ENCODE peak calls at places on chromosomes 16 and 17, in six cellular contexts. K, O, D, F, N and L are unnamed samples.

GRCh38 chr16:23974223-23974622 is 138.4 kb downstream of the PRKCB start:
- DNase-seq in K (no peak), O (no peak), D (no peak), F (no peak), N (no peak), L (no peak)

GRCh38 chr17:45291170-45291805 is 25.5 kb downstream of the MAP3K14 start:
- DNase-seq in K (no peak), O (no peak), D (no peak), F (no peak), N (no peak), L (no peak)

GRCh38 chr17:20091161-20092029 is 82.2 kb downstream of the SPECC1 start:
- DNase-seq in K (no peak), O (no peak), D (no peak), F (no peak), N (no peak), L (no peak)

GRCh38 chr17:8019665-8020064 is 17.2 kb downstream of the GUCY2D start:
- DNase-seq in K (no peak), O (no peak), D (no peak), F (no peak), N (no peak), L (no peak)

GRCh38 chr17:4945176-4945943 is 3.0 kb downstream of the PFN1 start:
- DNase-seq in K (peak), O (no peak), D (peak), F (peak), N (peak), L (peak)

GRCh38 chr17:55458977-55459376 is 37.3 kb upstream of the MMD start:
- DNase-seq in K (no peak), O (no peak), D (peak), F (no peak), N (no peak), L (no peak)

GRCh38 chr16:66621973-66622372 is 17.5 kb downstream of the CMTM3 start:
- DNase-seq in K (no peak), O (no peak), D (no peak), F (no peak), N (no peak), L (no peak)

GRCh38 chr17:64403881-64404460 is 13.3 kb upstream of the PECAM1 start:
- DNase-seq in K (no peak), O (no peak), D (no peak), F (no peak), N (no peak), L (no peak)

GRCh38 chr16:75457485-75458021 is 6.9 kb downstream of the TMEM170A start:
- DNase-seq in K (no peak), O (no peak), D (no peak), F (no peak), N (no peak), L (no peak)

GRCh38 chr16:55138298-55138697 is 185.7 kb upstream of the IRX6 start:
- DNase-seq in K (no peak), O (no peak), D (no peak), F (no peak), N (peak), L (no peak)

GRCh38 chr17:59151591-59151990 is 3.4 kb downstream of the SKA2 start:
- DNase-seq in K (no peak), O (no peak), D (no peak), F (no peak), N (no peak), L (no peak)

GRCh38 chr16:51573191-51573590 is 422.1 kb upstream of the SALL1 start:
- DNase-seq in K (no peak), O (no peak), D (no peak), F (no peak), N (no peak), L (no peak)

GRCh38 chr17:52049051-52049450 is 109.5 kb downstream of the CA10 start:
- DNase-seq in K (no peak), O (no peak), D (no peak), F (no peak), N (no peak), L (no peak)

GRCh38 chr17:55304171-55304859 is 39.6 kb downstream of the HLF start:
- DNase-seq in K (no peak), O (no peak), D (no peak), F (no peak), N (no peak), L (no peak)

GRCh38 chr16:66746682-66747081 is 4.7 kb downstream of the DYNC1LI2 start:
- DNase-seq in K (no peak), O (no peak), D (no peak), F (peak), N (no peak), L (no peak)

GRCh38 chr16:1929105-1929504 is 10.9 kb upstream of the HS3ST6 start:
- DNase-seq in K (peak), O (peak), D (no peak), F (no peak), N (no peak), L (no peak)

GRCh38 chr17:2963332-2964027 is 99.9 kb downstream of the OR1D5 start:
- DNase-seq in K (no peak), O (no peak), D (no peak), F (no peak), N (no peak), L (no peak)

GRCh38 chr16:86982347-86982596 is 334.9 kb downstream of the C16orf95 start:
- DNase-seq in K (no peak), O (no peak), D (no peak), F (no peak), N (no peak), L (no peak)

GRCh38 chr17:50508573-50509460 is 578 bp downstream of the MYCBPAP start:
- DNase-seq in K (no peak), O (no peak), D (no peak), F (no peak), N (no peak), L (no peak)

GRCh38 chr17:50506298-50506697 is 1.9 kb upstream of the MYCBPAP start:
- DNase-seq in K (no peak), O (no peak), D (no peak), F (no peak), N (no peak), L (no peak)

GRCh38 chr17:50511058-50511457 is 2.8 kb downstream of the MYCBPAP start:
- DNase-seq in K (no peak), O (no peak), D (no peak), F (peak), N (no peak), L (no peak)

GRCh38 chr17:50505731-50506130 is 2.5 kb upstream of the MYCBPAP start:
- DNase-seq in K (no peak), O (no peak), D (no peak), F (no peak), N (no peak), L (no peak)

DNA sequence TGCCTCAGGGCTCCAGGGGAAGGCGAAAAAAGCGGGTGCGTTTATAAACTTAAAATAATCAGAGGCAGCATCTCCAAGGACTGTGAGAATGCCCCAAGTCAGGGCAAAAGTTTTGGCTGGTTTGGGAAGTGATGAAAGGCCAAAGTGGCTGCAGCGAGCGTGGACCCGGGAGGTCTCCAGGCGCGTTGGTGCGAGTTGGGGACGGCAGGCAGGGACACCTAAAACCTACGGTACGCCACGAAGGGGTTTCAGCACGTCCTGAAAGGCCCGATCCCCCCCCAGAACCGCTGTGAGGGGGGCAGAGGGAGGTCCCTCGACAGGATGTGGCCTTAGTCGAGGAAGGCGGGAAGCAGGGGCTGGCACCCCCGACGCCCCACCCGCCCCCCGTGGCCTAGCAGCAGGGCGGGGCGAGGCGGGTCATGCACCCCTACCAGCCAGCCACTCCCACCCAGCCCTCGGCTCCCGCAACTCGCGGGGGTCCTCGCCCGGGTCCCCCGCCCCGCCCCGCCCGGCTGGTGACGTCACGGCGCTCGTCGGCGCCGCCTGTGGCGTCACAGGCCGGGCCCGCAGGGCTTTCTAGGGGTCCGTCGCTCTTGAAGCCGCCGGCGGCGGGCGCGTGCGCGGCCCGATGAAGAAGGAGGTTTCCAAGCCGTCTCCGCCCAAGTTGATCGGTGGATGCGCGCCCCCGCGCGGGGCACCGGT is at the start of gene MYCBPAP:
- DNase-seq in K (no peak), O (peak), D (no peak), F (peak), N (no peak), L (no peak)
- TF ChIP-seq POLR2AphosphoS5 in K (no peak), O (peak), D (no peak), F (no peak), N (no peak), L (no peak)

GRCh38 chr17:80919331-80920284 is 72.0 kb upstream of the CHMP6 start:
- DNase-seq in K (no peak), O (no peak), D (no peak), F (no peak), N (no peak), L (no peak)
- TF ChIP-seq REST in K (no peak), O (no peak), D (no peak), F (no peak), N (no peak), L (no peak)

GRCh38 chr16:83917152-83918120 is 18.5 kb downstream of the MLYCD start:
- DNase-seq in K (no peak), O (no peak), D (no peak), F (no peak), N (no peak), L (no peak)

GRCh38 chr16:83913234-83913633 is 14.3 kb downstream of the MLYCD start:
- DNase-seq in K (no peak), O (no peak), D (no peak), F (no peak), N (no peak), L (no peak)

GRCh38 chr16:83915491-83915890 is 16.6 kb downstream of the MLYCD start:
- DNase-seq in K (no peak), O (no peak), D (no peak), F (no peak), N (no peak), L (no peak)

GRCh38 chr16:83914091-83914710 is 15.3 kb downstream of the MLYCD start:
- DNase-seq in K (no peak), O (no peak), D (no peak), F (no peak), N (no peak), L (no peak)

GRCh38 chr16:83915081-83915480 is 16.2 kb downstream of the MLYCD start:
- DNase-seq in K (no peak), O (no peak), D (no peak), F (no peak), N (no peak), L (no peak)
- TF ChIP-seq SIN3A in K (no peak), O (no peak), D (no peak), F (no peak), N (no peak), L (no peak)

DNA sequence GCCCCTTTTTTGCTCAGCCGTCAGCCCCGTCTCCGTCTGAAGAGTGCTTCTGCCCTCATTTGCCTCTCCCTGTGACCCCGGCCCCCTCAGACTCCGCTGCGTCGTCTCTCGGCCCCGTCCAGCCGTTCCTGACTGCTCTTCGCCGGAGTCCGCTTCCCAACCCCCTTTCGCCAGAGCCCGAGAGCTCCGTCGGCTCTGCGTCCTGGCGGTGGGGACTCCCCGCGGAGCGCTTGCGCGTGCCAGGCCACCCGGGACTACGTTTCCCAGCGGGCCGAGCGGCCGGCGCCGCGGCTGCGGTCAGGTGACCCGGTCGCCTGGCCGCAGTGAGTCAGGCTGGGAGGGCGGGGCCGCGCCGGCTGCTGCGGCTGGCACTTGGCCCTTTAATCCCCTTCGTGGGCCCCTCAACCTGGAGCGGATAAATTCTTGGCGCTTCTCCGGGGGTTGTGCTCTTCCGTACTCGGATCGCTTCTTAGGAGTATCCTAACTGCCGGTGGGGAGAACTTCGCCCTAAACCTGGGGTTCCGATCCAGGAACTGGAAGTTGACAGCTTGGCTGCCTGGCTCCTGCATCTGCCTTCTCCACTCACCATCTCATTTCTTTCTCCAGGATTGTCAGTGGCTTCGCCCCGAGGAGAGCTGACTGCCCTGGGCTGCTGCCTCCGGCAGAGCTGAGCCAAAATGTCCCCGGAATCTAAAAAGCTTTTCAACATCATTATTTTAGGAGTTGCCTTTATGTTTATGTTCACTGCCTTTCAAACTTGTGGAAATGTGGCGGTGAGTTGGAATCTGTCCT is at the start of gene MFSD11:
- DNase-seq in K (peak), O (peak), D (peak), F (no peak), N (peak), L (no peak)
- TF ChIP-seq POLR2AphosphoS5 in K (peak), O (peak), D (peak), F (no peak), N (peak), L (peak)

DNA sequence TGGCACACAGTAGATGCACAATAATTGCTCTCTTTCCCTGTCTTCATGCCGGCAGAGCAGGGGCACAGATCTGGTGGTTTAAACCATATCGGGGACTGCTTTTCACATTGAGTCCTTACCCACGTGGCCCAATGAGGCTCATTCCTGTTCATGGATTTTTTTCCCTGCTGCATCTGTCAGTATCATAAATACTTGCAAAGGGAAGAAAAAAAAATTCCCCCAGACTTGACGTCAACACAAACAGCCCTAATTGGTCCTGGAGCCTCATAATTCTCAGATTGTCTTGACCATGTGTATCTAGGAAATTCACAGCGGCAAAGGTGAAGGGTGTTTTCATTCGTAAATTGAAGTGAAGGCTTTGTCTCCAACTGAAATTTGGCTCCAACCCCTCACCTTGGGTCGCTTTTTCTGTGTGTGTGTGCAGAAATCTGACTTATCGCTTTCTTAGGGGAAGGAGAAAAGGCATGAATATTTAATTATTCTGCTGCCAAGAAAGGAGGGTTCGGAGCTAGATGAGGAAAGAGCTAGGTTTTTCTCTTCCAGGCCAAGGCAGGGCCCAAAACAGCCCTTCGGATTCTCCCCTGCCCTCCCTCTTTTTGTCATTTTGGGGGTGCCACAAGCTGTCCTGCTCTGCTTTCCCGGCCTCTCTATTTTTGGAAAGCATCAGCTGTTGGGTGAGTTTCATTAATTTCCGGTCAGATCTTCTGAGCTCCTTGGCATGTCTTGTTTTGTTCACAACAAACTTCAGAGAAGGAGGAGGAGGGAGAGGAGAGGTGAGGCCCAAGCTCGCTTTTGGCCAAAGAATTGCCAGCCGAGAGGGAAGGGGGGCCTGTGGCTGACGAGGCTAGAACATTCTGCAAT is 17.8 kb upstream of the CIBAR2 start:
- DNase-seq in K (no peak), O (no peak), D (no peak), F (no peak), N (no peak), L (no peak)
- TF ChIP-seq REST in K (no peak), O (no peak), D (no peak), F (no peak), N (no peak), L (no peak)

GRCh38 chr16:83830769-83831450 is 23.1 kb downstream of the HSBP1 start:
- DNase-seq in K (no peak), O (no peak), D (no peak), F (no peak), N (no peak), L (no peak)
- TF ChIP-seq SIN3A in K (no peak), O (no peak), D (no peak), F (no peak), N (no peak), L (no peak)

GRCh38 chr16:82587289-82587688 is 39.5 kb upstream of the CDH13 start:
- DNase-seq in K (no peak), O (no peak), D (no peak), F (no peak), N (no peak), L (no peak)
- TF ChIP-seq POLR2AphosphoS5 in K (no peak), O (no peak), D (no peak), F (no peak), N (no peak), L (no peak)

GRCh38 chr16:4362476-4363250 is 9.0 kb upstream of the VASN start:
- DNase-seq in K (no peak), O (no peak), D (no peak), F (no peak), N (no peak), L (no peak)
- TF ChIP-seq REST in K (no peak), O (no peak), D (no peak), F (no peak), N (no peak), L (no peak)